ENCODE peak calls at places on chromosomes 16 and 17, in nine cellular contexts. One of them, this sample, is unnamed. For H3K4me1, the result is how much of the 10 kb centered on the place peaks cover.

GRCh38 chr16:11327277-11328171 is 17.7 kb upstream of the RMI2 start:
- DNase-seq in colonic mucosa: no peak
- DNase-seq in CD8-positive, alpha-beta T cell: no peak
- DNase-seq in heart right ventricle: no peak
- DNase-seq in CD8-positive, alpha-beta memory T cell: no peak
- DNase-seq in effector memory CD4-positive, alpha-beta T cell: no peak
- DNase-seq in cardiac muscle cell: no peak
- DNase-seq in Peyer's patch: peak
- DNase-seq in DND-41: no peak
- DNase-seq in this sample: no peak

GRCh38 chr17:72426948-72427760 is 306.3 kb downstream of the SOX9 start:
- DNase-seq in colonic mucosa: peak
- DNase-seq in cardiac muscle cell: no peak
- DNase-seq in heart right ventricle: no peak
- DNase-seq in effector memory CD4-positive, alpha-beta T cell: no peak
- DNase-seq in Peyer's patch: no peak
- DNase-seq in DND-41: no peak
- DNase-seq in CD8-positive, alpha-beta memory T cell: no peak
- DNase-seq in CD8-positive, alpha-beta T cell: no peak
- DNase-seq in this sample: no peak

GRCh38 chr17:49505854-49506253 is 10.8 kb downstream of the NGFR start:
- DNase-seq in CD8-positive, alpha-beta T cell: no peak
- DNase-seq in DND-41: no peak
- DNase-seq in Peyer's patch: no peak
- DNase-seq in cardiac muscle cell: no peak
- DNase-seq in CD8-positive, alpha-beta memory T cell: no peak
- DNase-seq in effector memory CD4-positive, alpha-beta T cell: no peak
- DNase-seq in heart right ventricle: peak
- DNase-seq in colonic mucosa: no peak
- DNase-seq in this sample: no peak

GRCh38 chr17:81863123-81863675 is 2.9 kb upstream of the P4HB start:
- DNase-seq in DND-41: no peak
- DNase-seq in cardiac muscle cell: no peak
- DNase-seq in CD8-positive, alpha-beta memory T cell: no peak
- DNase-seq in colonic mucosa: no peak
- DNase-seq in CD8-positive, alpha-beta T cell: no peak
- DNase-seq in heart right ventricle: no peak
- DNase-seq in effector memory CD4-positive, alpha-beta T cell: no peak
- DNase-seq in Peyer's patch: no peak
- DNase-seq in this sample: no peak

GRCh38 chr17:12877953-12878669 is 88.8 kb downstream of the ARHGAP44 start:
- DNase-seq in DND-41: no peak
- DNase-seq in Peyer's patch: no peak
- DNase-seq in cardiac muscle cell: no peak
- DNase-seq in heart right ventricle: no peak
- DNase-seq in effector memory CD4-positive, alpha-beta T cell: no peak
- DNase-seq in CD8-positive, alpha-beta T cell: no peak
- DNase-seq in CD8-positive, alpha-beta memory T cell: no peak
- DNase-seq in colonic mucosa: no peak
- DNase-seq in this sample: no peak

GRCh38 chr17:49495842-49496182 is 719 bp downstream of the NGFR start:
- DNase-seq in CD8-positive, alpha-beta T cell: no peak
- DNase-seq in colonic mucosa: no peak
- DNase-seq in cardiac muscle cell: no peak
- DNase-seq in effector memory CD4-positive, alpha-beta T cell: no peak
- DNase-seq in DND-41: no peak
- DNase-seq in Peyer's patch: no peak
- DNase-seq in CD8-positive, alpha-beta memory T cell: no peak
- DNase-seq in heart right ventricle: no peak
- DNase-seq in this sample: no peak

GRCh38 chr17:9408381-9408780 is 167.2 kb downstream of the STX8 start:
- DNase-seq in cardiac muscle cell: no peak
- DNase-seq in DND-41: no peak
- DNase-seq in CD8-positive, alpha-beta memory T cell: no peak
- DNase-seq in heart right ventricle: no peak
- DNase-seq in Peyer's patch: no peak
- DNase-seq in colonic mucosa: no peak
- DNase-seq in CD8-positive, alpha-beta T cell: no peak
- DNase-seq in effector memory CD4-positive, alpha-beta T cell: no peak
- DNase-seq in this sample: no peak

GRCh38 chr16:56910654-56911539 is 21.0 kb upstream of the HERPUD1 start:
- DNase-seq in heart right ventricle: no peak
- DNase-seq in CD8-positive, alpha-beta memory T cell: no peak
- DNase-seq in CD8-positive, alpha-beta T cell: no peak
- DNase-seq in Peyer's patch: no peak
- DNase-seq in effector memory CD4-positive, alpha-beta T cell: no peak
- DNase-seq in cardiac muscle cell: no peak
- DNase-seq in DND-41: peak
- DNase-seq in colonic mucosa: no peak
- DNase-seq in this sample: peak

GRCh38 chr16:85453-85782 is 7.4 kb downstream of the MPG start:
- DNase-seq in effector memory CD4-positive, alpha-beta T cell: no peak
- DNase-seq in colonic mucosa: no peak
- DNase-seq in cardiac muscle cell: no peak
- DNase-seq in CD8-positive, alpha-beta T cell: no peak
- DNase-seq in CD8-positive, alpha-beta memory T cell: no peak
- DNase-seq in Peyer's patch: no peak
- DNase-seq in heart right ventricle: no peak
- DNase-seq in DND-41: no peak
- DNase-seq in this sample: no peak
- H3K4me1 ChIP-seq in effector memory CD4-positive, alpha-beta T cell: under half
- H3K4me1 ChIP-seq in colonic mucosa: under half
- H3K4me1 ChIP-seq in cardiac muscle cell: under half
- H3K4me1 ChIP-seq in CD8-positive, alpha-beta T cell: under half
- H3K4me1 ChIP-seq in CD8-positive, alpha-beta memory T cell: under half
- H3K4me1 ChIP-seq in Peyer's patch: under half
- H3K4me1 ChIP-seq in heart right ventricle: under half
- H3K4me1 ChIP-seq in DND-41: under half
- H3K4me1 ChIP-seq in this sample: under half

DNA sequence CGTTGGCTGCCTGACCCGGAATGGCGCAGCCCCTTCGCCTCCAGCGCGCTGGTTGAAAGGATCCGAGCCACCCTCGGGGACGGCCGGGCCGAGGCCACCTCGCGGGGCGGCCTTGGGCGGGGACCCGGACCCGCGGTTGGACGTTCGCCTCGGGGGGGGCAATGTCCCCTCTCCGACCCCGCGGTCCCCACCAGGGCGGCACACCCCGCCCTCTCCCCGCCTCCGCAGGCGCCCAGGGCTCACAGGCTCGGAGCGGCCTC is 1.0 kb upstream of the SOX8 start:
- DNase-seq in CD8-positive, alpha-beta memory T cell: no peak
- DNase-seq in heart right ventricle: no peak
- DNase-seq in effector memory CD4-positive, alpha-beta T cell: no peak
- DNase-seq in Peyer's patch: no peak
- DNase-seq in cardiac muscle cell: no peak
- DNase-seq in DND-41: no peak
- DNase-seq in colonic mucosa: no peak
- DNase-seq in CD8-positive, alpha-beta T cell: no peak
- DNase-seq in this sample: no peak
- H3K4me3 ChIP-seq in CD8-positive, alpha-beta memory T cell: no peak
- H3K4me3 ChIP-seq in heart right ventricle: peak
- H3K4me3 ChIP-seq in effector memory CD4-positive, alpha-beta T cell: peak
- H3K4me3 ChIP-seq in Peyer's patch: peak
- H3K4me3 ChIP-seq in cardiac muscle cell: peak
- H3K4me3 ChIP-seq in DND-41: no peak
- H3K4me3 ChIP-seq in colonic mucosa: peak
- H3K4me3 ChIP-seq in CD8-positive, alpha-beta T cell: peak
- H3K4me3 ChIP-seq in this sample: peak

GRCh38 chr17:30421592-30421991 is 42.9 kb downstream of the CPD start:
- DNase-seq in cardiac muscle cell: no peak
- DNase-seq in heart right ventricle: no peak
- DNase-seq in effector memory CD4-positive, alpha-beta T cell: no peak
- DNase-seq in CD8-positive, alpha-beta memory T cell: no peak
- DNase-seq in DND-41: no peak
- DNase-seq in colonic mucosa: no peak
- DNase-seq in CD8-positive, alpha-beta T cell: no peak
- DNase-seq in Peyer's patch: no peak
- DNase-seq in this sample: no peak
- H3K4me1 ChIP-seq in cardiac muscle cell: under half
- H3K4me1 ChIP-seq in heart right ventricle: under half
- H3K4me1 ChIP-seq in effector memory CD4-positive, alpha-beta T cell: under half
- H3K4me1 ChIP-seq in CD8-positive, alpha-beta memory T cell: under half
- H3K4me1 ChIP-seq in DND-41: under half
- H3K4me1 ChIP-seq in colonic mucosa: under half
- H3K4me1 ChIP-seq in CD8-positive, alpha-beta T cell: under half
- H3K4me1 ChIP-seq in Peyer's patch: under half
- H3K4me1 ChIP-seq in this sample: under half

GRCh38 chr17:44108440-44109311 is 14.8 kb downstream of the HDAC5 start:
- DNase-seq in cardiac muscle cell: no peak
- DNase-seq in heart right ventricle: peak
- DNase-seq in effector memory CD4-positive, alpha-beta T cell: no peak
- DNase-seq in CD8-positive, alpha-beta T cell: no peak
- DNase-seq in colonic mucosa: peak
- DNase-seq in Peyer's patch: peak
- DNase-seq in DND-41: no peak
- DNase-seq in CD8-positive, alpha-beta memory T cell: no peak
- DNase-seq in this sample: peak
- H3K4me3 ChIP-seq in cardiac muscle cell: no peak
- H3K4me3 ChIP-seq in heart right ventricle: peak
- H3K4me3 ChIP-seq in effector memory CD4-positive, alpha-beta T cell: no peak
- H3K4me3 ChIP-seq in CD8-positive, alpha-beta T cell: no peak
- H3K4me3 ChIP-seq in colonic mucosa: no peak
- H3K4me3 ChIP-seq in Peyer's patch: no peak
- H3K4me3 ChIP-seq in DND-41: no peak
- H3K4me3 ChIP-seq in CD8-positive, alpha-beta memory T cell: no peak
- H3K4me3 ChIP-seq in this sample: peak

GRCh38 chr17:2085648-2085949 is 30.7 kb downstream of the HIC1 start:
- DNase-seq in DND-41: no peak
- DNase-seq in Peyer's patch: no peak
- DNase-seq in heart right ventricle: peak
- DNase-seq in cardiac muscle cell: no peak
- DNase-seq in effector memory CD4-positive, alpha-beta T cell: no peak
- DNase-seq in colonic mucosa: peak
- DNase-seq in CD8-positive, alpha-beta T cell: no peak
- DNase-seq in CD8-positive, alpha-beta memory T cell: no peak
- DNase-seq in this sample: no peak
- H3K4me1 ChIP-seq in DND-41: under half
- H3K4me1 ChIP-seq in Peyer's patch: under half
- H3K4me1 ChIP-seq in heart right ventricle: half or more
- H3K4me1 ChIP-seq in cardiac muscle cell: half or more
- H3K4me1 ChIP-seq in effector memory CD4-positive, alpha-beta T cell: under half
- H3K4me1 ChIP-seq in colonic mucosa: under half
- H3K4me1 ChIP-seq in CD8-positive, alpha-beta T cell: under half
- H3K4me1 ChIP-seq in CD8-positive, alpha-beta memory T cell: under half
- H3K4me1 ChIP-seq in this sample: half or more

GRCh38 chr16:79589495-79590134 is 10.9 kb downstream of the MAF start:
- DNase-seq in Peyer's patch: no peak
- DNase-seq in heart right ventricle: peak
- DNase-seq in CD8-positive, alpha-beta T cell: no peak
- DNase-seq in effector memory CD4-positive, alpha-beta T cell: no peak
- DNase-seq in CD8-positive, alpha-beta memory T cell: no peak
- DNase-seq in cardiac muscle cell: no peak
- DNase-seq in DND-41: no peak
- DNase-seq in colonic mucosa: no peak
- DNase-seq in this sample: no peak
- H3K4me3 ChIP-seq in Peyer's patch: peak
- H3K4me3 ChIP-seq in heart right ventricle: peak
- H3K4me3 ChIP-seq in CD8-positive, alpha-beta T cell: no peak
- H3K4me3 ChIP-seq in effector memory CD4-positive, alpha-beta T cell: peak
- H3K4me3 ChIP-seq in CD8-positive, alpha-beta memory T cell: no peak
- H3K4me3 ChIP-seq in cardiac muscle cell: peak
- H3K4me3 ChIP-seq in DND-41: no peak
- H3K4me3 ChIP-seq in colonic mucosa: peak
- H3K4me3 ChIP-seq in this sample: peak

GRCh38 chr17:1005361-1005946 is 8.5 kb downstream of the TIMM22 start:
- DNase-seq in heart right ventricle: peak
- DNase-seq in Peyer's patch: no peak
- DNase-seq in DND-41: peak
- DNase-seq in CD8-positive, alpha-beta T cell: no peak
- DNase-seq in colonic mucosa: peak
- DNase-seq in cardiac muscle cell: no peak
- DNase-seq in effector memory CD4-positive, alpha-beta T cell: no peak
- DNase-seq in CD8-positive, alpha-beta memory T cell: no peak
- DNase-seq in this sample: peak
- H3K4me1 ChIP-seq in heart right ventricle: half or more
- H3K4me1 ChIP-seq in Peyer's patch: under half
- H3K4me1 ChIP-seq in DND-41: under half
- H3K4me1 ChIP-seq in CD8-positive, alpha-beta T cell: under half
- H3K4me1 ChIP-seq in colonic mucosa: under half
- H3K4me1 ChIP-seq in cardiac muscle cell: under half
- H3K4me1 ChIP-seq in effector memory CD4-positive, alpha-beta T cell: under half
- H3K4me1 ChIP-seq in CD8-positive, alpha-beta memory T cell: under half
- H3K4me1 ChIP-seq in this sample: half or more

DNA sequence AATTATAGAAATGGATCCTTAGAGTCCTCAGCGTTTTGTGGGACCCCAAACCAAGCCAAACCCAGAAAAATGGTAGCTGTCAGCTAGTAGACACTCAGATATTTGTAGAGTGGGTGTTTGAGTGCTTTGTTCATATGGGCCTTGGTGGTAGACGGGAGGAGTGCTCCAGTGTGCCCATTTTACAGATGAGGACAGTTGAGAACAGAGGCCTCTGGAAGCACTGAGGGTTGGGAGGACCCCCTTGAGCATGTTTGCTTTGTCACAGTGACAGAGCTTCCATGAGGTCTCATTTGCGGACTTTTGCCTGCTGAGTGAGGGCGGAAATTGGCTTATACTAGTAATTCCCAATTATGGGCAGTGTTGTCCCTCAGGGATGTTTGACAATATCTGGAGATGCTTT is 111.7 kb downstream of the ABCC6 start:
- DNase-seq in CD8-positive, alpha-beta memory T cell: no peak
- DNase-seq in cardiac muscle cell: no peak
- DNase-seq in colonic mucosa: no peak
- DNase-seq in heart right ventricle: no peak
- DNase-seq in Peyer's patch: no peak
- DNase-seq in effector memory CD4-positive, alpha-beta T cell: no peak
- DNase-seq in CD8-positive, alpha-beta T cell: no peak
- DNase-seq in DND-41: no peak
- DNase-seq in this sample: no peak
- H3K4me3 ChIP-seq in CD8-positive, alpha-beta memory T cell: no peak
- H3K4me3 ChIP-seq in cardiac muscle cell: no peak
- H3K4me3 ChIP-seq in colonic mucosa: no peak
- H3K4me3 ChIP-seq in heart right ventricle: no peak
- H3K4me3 ChIP-seq in Peyer's patch: no peak
- H3K4me3 ChIP-seq in effector memory CD4-positive, alpha-beta T cell: no peak
- H3K4me3 ChIP-seq in CD8-positive, alpha-beta T cell: no peak
- H3K4me3 ChIP-seq in DND-41: no peak
- H3K4me3 ChIP-seq in this sample: no peak

This sample was measured in gastrocnemius medialis.